ENCODE peak calls at places on chromosomes 12 and 14, in four cellular contexts. I is IMR-90, Q is iPS DF 6.9, S is keratinocyte. V is an unnamed sample.

GRCh38 chr12:122393822-122394221 is 28.6 kb downstream of the CLIP1 start:
- DNase-seq in I (no peak), Q (no peak), S (no peak), V (no peak)

GRCh38 chr12:4272014-4272975 is 1.3 kb upstream of the CCND2 start:
- DNase-seq in Q (no peak), S (peak; percentile 68), I (peak; percentile 6), V (peak; percentile 84)

GRCh38 chr12:6363330-6364036 is 11.9 kb downstream of the SCNN1A start:
- DNase-seq in S (no peak), Q (no peak), I (peak; percentile 28), V (no peak)

GRCh38 chr14:22822619-22823551 is 6.8 kb upstream of the MRPL52 start:
- DNase-seq in S (no peak), Q (peak; percentile 93), I (peak; percentile 86), V (peak; percentile 89)

GRCh38 chr12:120466560-120467315 is 2.8 kb downstream of the SRSF9 start:
- DNase-seq in I (peak; percentile 45), S (no peak), Q (no peak), V (no peak)

GRCh38 chr14:66998013-66998412 is 191.2 kb upstream of the GARIN2 start:
- DNase-seq in Q (no peak), S (no peak), I (no peak), V (no peak)

GRCh38 chr12:51351913-51352532 is 5.5 kb upstream of the CELA1 start:
- DNase-seq in S (no peak), I (peak; percentile 66), Q (peak; percentile 76), V (peak; percentile 75)

GRCh38 chr12:79634957-79635471 is 55.8 kb downstream of the PAWR start:
- DNase-seq in I (no peak), Q (no peak), S (peak; percentile 61), V (peak; percentile 9)

GRCh38 chr12:40192704-40193255 is 32.0 kb upstream of the LRRK2 start:
- DNase-seq in S (no peak), I (no peak), Q (no peak), V (no peak)

GRCh38 chr12:101086490-101086889 is 123.5 kb downstream of the SLC5A8 start:
- DNase-seq in S (no peak), I (peak; percentile 46), Q (no peak), V (no peak)

GRCh38 chr14:104882325-104882973 is 17.4 kb downstream of the CEP170B start:
- DNase-seq in S (peak; percentile 64), I (no peak), Q (no peak), V (no peak)

GRCh38 chr14:20489093-20489994 is 16.0 kb upstream of the RNASE10 start:
- DNase-seq in Q (no peak), I (peak; percentile 28), S (no peak), V (no peak)

GRCh38 chr12:26573212-26573909 is 259.6 kb downstream of the ITPR2 start:
- DNase-seq in S (no peak), Q (no peak), I (no peak), V (no peak)

GRCh38 chr14:91367173-91368171 is 50.1 kb downstream of the CCDC88C start:
- DNase-seq in I (peak; percentile 66), S (no peak), Q (no peak), V (no peak)

GRCh38 chr14:53226553-53226952 is 73.4 kb upstream of the DDHD1 start:
- DNase-seq in Q (no peak), I (peak; percentile 42), S (no peak), V (no peak)

GRCh38 chr12:75816892-75817291 is 214.7 kb downstream of the PHLDA1 start:
- DNase-seq in I (peak; percentile 79), S (peak; percentile 85), Q (no peak), V (no peak)

GRCh38 chr12:47833591-47834012 is 13.9 kb upstream of the HDAC7 start:
- DNase-seq in S (no peak), Q (no peak), I (no peak), V (no peak)

GRCh38 chr12:66662179-66662578 is 16.7 kb downstream of the GRIP1 start:
- DNase-seq in Q (no peak), I (no peak), S (peak; percentile 11), V (no peak)

GRCh38 chr14:86481105-86481504 is 951.2 kb downstream of the FLRT2 start:
- DNase-seq in S (no peak), Q (no peak), I (peak; percentile 70), V (no peak)

GRCh38 chr14:90666571-90666970 is 149.7 kb downstream of the TTC7B start:
- DNase-seq in S (no peak), Q (no peak), I (no peak), V (no peak)

GRCh38 chr12:78580296-78580695 is 284.3 kb upstream of the SYT1 start:
- DNase-seq in S (no peak), Q (no peak), I (no peak), V (no peak)

GRCh38 chr12:14654416-14654815 is 42.0 kb downstream of the GUCY2C start:
- DNase-seq in Q (no peak), I (no peak), S (no peak), V (no peak)

GRCh38 chr14:82113710-82114109 is 580.1 kb upstream of the SEL1L start:
- DNase-seq in Q (no peak), I (no peak), S (no peak), V (no peak)

GRCh38 chr12:112314981-112315380 is 67.2 kb downstream of the HECTD4 start:
- DNase-seq in S (no peak), I (peak; percentile 68), Q (no peak), V (no peak)

GRCh38 chr12:29962276-29963035 is 178.7 kb upstream of the TMTC1 start:
- DNase-seq in I (no peak), Q (no peak), S (no peak), V (no peak)

DNA sequence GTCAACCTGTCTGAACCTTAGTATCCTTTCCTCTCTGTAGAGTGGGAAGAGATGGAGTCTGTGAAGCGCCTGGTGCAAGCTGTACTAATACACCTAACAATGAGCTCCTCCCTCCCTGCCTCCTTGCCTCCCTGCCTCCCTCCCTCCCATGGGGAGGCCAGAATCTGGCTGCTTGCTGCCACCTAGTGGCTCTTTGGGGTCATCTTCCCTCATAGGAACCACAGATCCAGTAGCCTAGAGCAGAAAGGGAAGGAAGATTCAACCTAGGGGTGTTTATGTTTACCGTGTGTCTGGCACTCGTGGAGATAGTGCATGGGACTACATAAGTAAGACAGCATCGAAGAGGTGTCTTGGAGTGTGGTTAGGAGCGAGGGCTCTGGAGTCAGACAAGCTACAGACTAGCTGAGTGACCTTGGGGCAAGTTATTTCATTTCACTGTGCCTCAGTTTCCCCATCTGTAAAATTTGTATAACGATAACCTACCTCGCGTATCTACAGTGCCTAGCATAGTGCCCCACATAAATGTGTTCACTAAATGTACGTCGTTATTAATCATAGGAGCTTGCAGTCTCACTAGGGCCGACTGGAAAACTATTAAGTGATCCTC is 35.5 kb upstream of the TSPAN9 start:
- DNase-seq in S (peak; percentile 40), Q (peak; percentile 63), I (peak; percentile 67), V (peak; percentile 68)
- H3K36me3 ChIP-seq in S (peaks cover 1% of the 10 kb centered on the region), Q (peaks cover 46% of the 10 kb centered on the region), I (peaks cover 19% of the 10 kb centered on the region), V (peaks cover 29% of the 10 kb centered on the region)

GRCh38 chr12:99453831-99454538 is 193.6 kb upstream of the GARIN6 start:
- DNase-seq in Q (no peak), I (no peak), S (no peak), V (no peak)
- H3K36me3 ChIP-seq in Q (no peaks in the 10 kb centered on the region), I (no peaks in the 10 kb centered on the region), S (no peaks in the 10 kb centered on the region), V (no peaks in the 10 kb centered on the region)

DNA sequence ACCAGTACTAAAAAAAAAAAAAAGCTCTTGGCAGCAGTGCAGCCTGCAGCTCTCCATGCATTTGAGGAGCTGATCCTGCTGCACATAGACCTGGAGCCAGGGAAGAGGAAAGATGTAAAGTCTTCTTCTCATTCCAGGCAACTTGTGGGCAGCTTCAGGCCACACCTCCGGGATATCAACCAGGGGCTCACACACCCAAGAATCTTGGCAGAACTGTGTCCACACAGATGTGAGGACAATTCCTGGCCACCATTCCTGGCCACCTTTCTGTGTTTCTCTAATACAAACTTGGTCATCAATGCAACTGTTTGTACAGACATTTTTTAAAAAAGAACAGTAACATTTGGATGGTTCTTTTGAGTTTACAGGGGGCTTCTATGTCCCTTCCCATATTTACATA is 72.7 kb downstream of the TMEM132C start:
- DNase-seq in I (no peak), Q (no peak), S (no peak), V (no peak)
- H3K36me3 ChIP-seq in I (no peaks in the 10 kb centered on the region), Q (no peaks in the 10 kb centered on the region), S (no peaks in the 10 kb centered on the region), V (no peaks in the 10 kb centered on the region)

GRCh38 chr12:54412348-54412747 is 6.7 kb downstream of the ITGA5 start:
- DNase-seq in I (no peak), S (no peak), Q (no peak), V (no peak)
- H3K36me3 ChIP-seq in I (peaks cover 40% of the 10 kb centered on the region), S (peaks cover 23% of the 10 kb centered on the region), Q (peaks cover 5% of the 10 kb centered on the region), V (peaks cover 14% of the 10 kb centered on the region)

GRCh38 chr12:42873401-42873800 is 283.9 kb upstream of the PRICKLE1 start:
- DNase-seq in I (peak; percentile 57), S (no peak), Q (no peak), V (no peak)
- H3K36me3 ChIP-seq in I (no peaks in the 10 kb centered on the region), S (no peaks in the 10 kb centered on the region), Q (no peaks in the 10 kb centered on the region), V (no peaks in the 10 kb centered on the region)